ENCODE peak calls at places on chromosomes 5 and 9, in nine cellular contexts. U is HS-5; R is stimulated activated CD8-positive, alpha-beta memory T cell treated with anti-CD3 and anti-CD28 coated beads, Interleukin-15, amount 100 ng/mL, for 48 hours; S is hepatocyte; X is heart right ventricle; F is stimulated activated naive CD8-positive, alpha-beta T cell treated with anti-CD3 and anti-CD28 coated beads, Interleukin-15, Interleukin-2, amounts not matched to agents 100 U/mL and 50 U/mL, for 24 hours; H is osteocyte; C is NCI-H1105; L is NCI-H2171. K is an unnamed sample.
A peak's percentile ranks its signal among the peaks of the same experiment; 100 is the strongest.

GRCh38 chr5:172929371-172929838 is 29.8 kb upstream of the RPL26L1 start:
- DNase-seq in U (peak; percentile 83), R (no peak), S (no peak), X (no peak), F (no peak), H (no peak), C (no peak), L (no peak), K (peak; percentile 99)

GRCh38 chr5:148465381-148466290 is 81.9 kb downstream of the FBXO38 start:
- DNase-seq in U (no peak), R (no peak), S (no peak), X (no peak), F (no peak), H (no peak), C (no peak), L (no peak), K (no peak)

GRCh38 chr9:112884086-112884485 is 6.6 kb downstream of the SLC46A2 start:
- DNase-seq in U (no peak), R (no peak), S (peak; percentile 28), X (no peak), F (no peak), H (no peak), C (no peak), L (no peak), K (peak; percentile 10)

GRCh38 chr5:53508125-53508524 is 27.7 kb downstream of the FST start:
- DNase-seq in U (no peak), R (no peak), S (no peak), X (no peak), F (no peak), H (no peak), C (no peak), L (no peak), K (peak; percentile 18)

GRCh38 chr5:118326496-118327045 is 661.8 kb downstream of the DTWD2 start:
- DNase-seq in U (peak; percentile 18), R (no peak), S (peak; percentile 3), X (no peak), F (no peak), H (no peak), C (no peak), L (no peak), K (no peak)

GRCh38 chr5:149403923-149404745 is 25.0 kb upstream of the IL17B start:
- DNase-seq in U (peak; percentile 92), R (no peak), S (peak; percentile 12), X (no peak), F (no peak), H (no peak), C (no peak), L (no peak), K (peak; percentile 79)

GRCh38 chr9:137263506-137263905 is 8.4 kb downstream of the NELFB start:
- DNase-seq in U (no peak), R (no peak), S (no peak), X (peak; percentile 5), F (no peak), H (no peak), C (no peak), L (no peak), K (no peak)

GRCh38 chr9:91193658-91194391 is 167.9 kb downstream of the AUH start:
- DNase-seq in U (peak; percentile 64), R (peak; percentile 93), S (peak; percentile 93), X (peak; percentile 85), F (peak; percentile 91), H (peak; percentile 84), C (no peak), L (peak; percentile 75), K (peak; percentile 76)

GRCh38 chr5:150619359-150620230 is 20.9 kb upstream of the SYNPO start:
- DNase-seq in U (no peak), R (no peak), S (no peak), X (peak; percentile 83), F (no peak), H (no peak), C (no peak), L (no peak), K (peak; percentile 32)

GRCh38 chr5:172004824-172005237 is 1.6 kb downstream of the FBXW11 start:
- DNase-seq in U (no peak), R (no peak), S (no peak), X (no peak), F (peak; percentile 24), H (no peak), C (no peak), L (no peak), K (peak; percentile 34)

GRCh38 chr9:75803130-75803529 is 87.3 kb upstream of the PCSK5 start:
- DNase-seq in U (peak; percentile 56), R (no peak), S (peak; percentile 6), X (no peak), F (no peak), H (no peak), C (no peak), L (no peak), K (peak; percentile 1)

GRCh38 chr9:109447329-109448076 is 50.6 kb downstream of the PTPN3 start:
- DNase-seq in U (no peak), R (peak; percentile 1), S (no peak), X (no peak), F (peak; percentile 15), H (peak; percentile 63), C (no peak), L (no peak), K (no peak)

GRCh38 chr9:26310294-26310693 is 582.3 kb downstream of the CAAP1 start:
- DNase-seq in U (no peak), R (no peak), S (no peak), X (no peak), F (no peak), H (no peak), C (no peak), L (no peak), K (no peak)

GRCh38 chr5:138339464-138339863 is 1.4 kb downstream of the FAM53C start:
- DNase-seq in U (no peak), R (no peak), S (no peak), X (no peak), F (no peak), H (no peak), C (no peak), L (no peak), K (no peak)

GRCh38 chr5:150461231-150461630 is 11.7 kb upstream of the RPS14 start:
- DNase-seq in U (no peak), R (no peak), S (peak; percentile 37), X (no peak), F (no peak), H (no peak), C (no peak), L (peak; percentile 98), K (no peak)

GRCh38 chr9:78973906-78974305 is 597.9 kb upstream of the TLE4 start:
- DNase-seq in U (peak; percentile 16), R (no peak), S (no peak), X (no peak), F (no peak), H (no peak), C (no peak), L (no peak), K (peak; percentile 85)

GRCh38 chr5:169422087-169422486 is 121.1 kb upstream of the SLIT3 start:
- DNase-seq in U (no peak), R (no peak), S (no peak), X (no peak), F (no peak), H (no peak), C (no peak), L (no peak), K (no peak)

GRCh38 chr9:1216532-1216931 is 166.4 kb downstream of the DMRT2 start:
- DNase-seq in U (peak; percentile 58), R (no peak), S (no peak), X (no peak), F (no peak), H (no peak), C (no peak), L (no peak), K (peak; percentile 56)

GRCh38 chr5:135353952-135354721 is 44.9 kb downstream of the MACROH2A1 start:
- DNase-seq in U (peak; percentile 80), R (no peak), S (no peak), X (no peak), F (no peak), H (no peak), C (no peak), L (no peak), K (peak; percentile 97)

GRCh38 chr5:138177936-138178515 is 404 bp downstream of the BRD8 start:
- DNase-seq in U (peak; percentile 3), R (no peak), S (peak; percentile 72), X (peak; percentile 17), F (peak; percentile 40), H (no peak), C (no peak), L (peak; percentile 5), K (peak; percentile 9)

GRCh38 chr9:6186691-6187090 is 28.9 kb upstream of the IL33 start:
- DNase-seq in U (no peak), R (no peak), S (no peak), X (no peak), F (no peak), H (no peak), C (no peak), L (no peak), K (no peak)

GRCh38 chr9:72540348-72540873 is 19.0 kb downstream of the TMC1 start:
- DNase-seq in U (no peak), R (no peak), S (no peak), X (no peak), F (no peak), H (no peak), C (no peak), L (no peak), K (peak; percentile 68)

GRCh38 chr5:132364319-132364718 is 5.2 kb upstream of the SLC22A5 start:
- DNase-seq in U (peak; percentile 73), R (no peak), S (peak; percentile 35), X (no peak), F (no peak), H (no peak), C (no peak), L (no peak), K (peak; percentile 70)

GRCh38 chr5:142821733-142822487 is 51.7 kb downstream of the ARHGAP26 start:
- DNase-seq in U (peak; percentile 68), R (no peak), S (peak; percentile 67), X (no peak), F (no peak), H (no peak), C (no peak), L (no peak), K (peak; percentile 93)

GRCh38 chr5:72042097-72042496 is 65.2 kb upstream of the MAP1B start:
- DNase-seq in U (no peak), R (no peak), S (no peak), X (no peak), F (no peak), H (no peak), C (no peak), L (no peak), K (no peak)

GRCh38 chr5:68396722-68397121 is 181.2 kb downstream of the PIK3R1 start:
- DNase-seq in U (no peak), R (no peak), S (peak; percentile 88), X (no peak), F (no peak), H (no peak), C (no peak), L (no peak), K (no peak)

GRCh38 chr5:181198905-181199519 is 6.0 kb downstream of the TRIM7 start:
- DNase-seq in U (no peak), R (no peak), S (no peak), X (no peak), F (no peak), H (no peak), C (no peak), L (no peak), K (no peak)

GRCh38 chr9:127569819-127570401 is 42.2 kb upstream of the STXBP1 start:
- DNase-seq in U (no peak), R (no peak), S (no peak), X (no peak), F (no peak), H (no peak), C (no peak), L (no peak), K (no peak)

GRCh38 chr5:132457371-132458225 is 33.0 kb downstream of the IRF1 start:
- DNase-seq in U (no peak), R (no peak), S (no peak), X (no peak), F (no peak), H (no peak), C (no peak), L (no peak), K (peak; percentile 55)

GRCh38 chr5:126437706-126438105 is 14.5 kb downstream of the GRAMD2B start:
- DNase-seq in U (no peak), R (no peak), S (no peak), X (no peak), F (no peak), H (no peak), C (no peak), L (no peak), K (no peak)

GRCh38 chr9:128337972-128338371 is 2.4 kb upstream of the SLC27A4 start:
- DNase-seq in U (no peak), R (no peak), S (no peak), X (no peak), F (no peak), H (no peak), C (no peak), L (no peak), K (no peak)

K was measured in HFFc6.